ENCODE peak calls at places on chromosome 20, in four cellular contexts. Y is stimulated activated CD8-positive, alpha-beta memory T cell treated with anti-CD3 and anti-CD28 coated beads, Interleukin-15, amount 100 ng/mL, for 24 hours; X is iris pigment epithelial cell; E is Karpas-422. K is an unnamed sample.

GRCh38 chr20:44253528-44253927 is 6.4 kb downstream of the GDAP1L1 start:
- DNase-seq in Y (no peak), X (no peak), E (no peak), K (no peak)

GRCh38 chr20:22489614-22490286 is 94.6 kb downstream of the FOXA2 start:
- DNase-seq in Y (no peak), X (no peak), E (no peak), K (no peak)

GRCh38 chr20:6767166-6767535 is 335 bp upstream of the BMP2 start:
- DNase-seq in Y (no peak), X (no peak), E (no peak), K (no peak)

GRCh38 chr20:11921326-11921725 is 3.6 kb downstream of the BTBD3 start:
- DNase-seq in Y (no peak), X (no peak), E (no peak), K (no peak)

GRCh38 chr20:21103582-21104465 is 2.3 kb downstream of the LINC00237 start:
- DNase-seq in Y (no peak), X (no peak), E (no peak), K (no peak)

GRCh38 chr20:884983-885952 is 30.9 kb downstream of the ANGPT4 start:
- DNase-seq in Y (no peak), X (peak), E (no peak), K (peak)

GRCh38 chr20:51221791-51222408 is 199.0 kb upstream of the KCNG1 start:
- DNase-seq in Y (no peak), X (peak), E (no peak), K (peak)

GRCh38 chr20:58127731-58128130 is 100.7 kb downstream of the ANKRD60 start:
- DNase-seq in Y (no peak), X (peak), E (no peak), K (peak)

GRCh38 chr20:45347936-45348809 is at the start of gene SDC4:
- DNase-seq in Y (peak), X (peak), E (no peak), K (peak)

GRCh38 chr20:10563935-10564492 is 109.8 kb downstream of the JAG1 start:
- DNase-seq in Y (no peak), X (no peak), E (no peak), K (no peak)

GRCh38 chr20:63331741-63332400 is 29.3 kb downstream of the CHRNA4 start:
- DNase-seq in Y (no peak), X (no peak), E (no peak), K (peak)

GRCh38 chr20:23917024-23917725 is 37.6 kb upstream of the CST5 start:
- DNase-seq in Y (no peak), X (no peak), E (no peak), K (no peak)

GRCh38 chr20:39823239-39823638 is 861.1 kb downstream of the DHX35 start:
- DNase-seq in Y (no peak), X (peak), E (no peak), K (no peak)

GRCh38 chr20:50868509-50869495 is 62.4 kb downstream of the ADNP start:
- DNase-seq in Y (no peak), X (peak), E (no peak), K (peak)

GRCh38 chr20:52410746-52411317 is 219.3 kb upstream of the ZFP64 start:
- DNase-seq in Y (no peak), X (peak), E (no peak), K (no peak)

GRCh38 chr20:23299673-23300050 is 50.9 kb upstream of the NXT1 start:
- DNase-seq in Y (no peak), X (no peak), E (no peak), K (no peak)

GRCh38 chr20:21956591-21956990 is 251.1 kb downstream of the PAX1 start:
- DNase-seq in Y (no peak), X (no peak), E (no peak), K (no peak)

GRCh38 chr20:325889-326644 is 715 bp downstream of the SOX12 start:
- DNase-seq in Y (no peak), X (peak), E (peak), K (peak)

GRCh38 chr20:34334654-34335407 is 28.2 kb upstream of the ITCH start:
- DNase-seq in Y (no peak), X (no peak), E (no peak), K (peak)

K was measured in PC-3.